ENCODE peak calls at places on chromosomes 12 and 14, in nine cellular contexts. One of them, this sample, is unnamed.
A peak's percentile ranks its signal among the peaks of the same experiment; 100 is the strongest.

GRCh38 chr14:33348510-33348909 is 409.8 kb downstream of the NPAS3 start:
- DNase-seq in adrenal gland: no peak
- DNase-seq in H4: no peak
- DNase-seq in stimulated activated CD4-positive, alpha-beta T cell treated with anti-CD3 and anti-CD28 coated beads, Interleukin-4, amount 100 ng/mL, for 48 hours: no peak
- DNase-seq in lung: no peak
- DNase-seq in nucleus accumbens: no peak
- DNase-seq in HTR-8/SVneo: no peak
- DNase-seq in HS-27A: no peak
- DNase-seq in mucosa of descending colon: no peak
- DNase-seq in this sample: no peak

GRCh38 chr14:100782516-100783320 is 43.2 kb upstream of the MEG3 start:
- DNase-seq in adrenal gland: peak; percentile 62
- DNase-seq in H4: no peak
- DNase-seq in stimulated activated CD4-positive, alpha-beta T cell treated with anti-CD3 and anti-CD28 coated beads, Interleukin-4, amount 100 ng/mL, for 48 hours: no peak
- DNase-seq in lung: no peak
- DNase-seq in nucleus accumbens: no peak
- DNase-seq in HTR-8/SVneo: no peak
- DNase-seq in HS-27A: no peak
- DNase-seq in mucosa of descending colon: no peak
- DNase-seq in this sample: no peak

GRCh38 chr12:34297126-34297789 is 275.0 kb downstream of the ALG10 start:
- DNase-seq in adrenal gland: no peak
- DNase-seq in H4: no peak
- DNase-seq in stimulated activated CD4-positive, alpha-beta T cell treated with anti-CD3 and anti-CD28 coated beads, Interleukin-4, amount 100 ng/mL, for 48 hours: no peak
- DNase-seq in lung: no peak
- DNase-seq in nucleus accumbens: no peak
- DNase-seq in HTR-8/SVneo: no peak
- DNase-seq in HS-27A: no peak
- DNase-seq in mucosa of descending colon: peak; percentile 10
- DNase-seq in this sample: no peak

GRCh38 chr14:72653026-72653425 is 240.9 kb downstream of the DPF3 start:
- DNase-seq in adrenal gland: no peak
- DNase-seq in H4: no peak
- DNase-seq in stimulated activated CD4-positive, alpha-beta T cell treated with anti-CD3 and anti-CD28 coated beads, Interleukin-4, amount 100 ng/mL, for 48 hours: no peak
- DNase-seq in lung: no peak
- DNase-seq in nucleus accumbens: no peak
- DNase-seq in HTR-8/SVneo: no peak
- DNase-seq in HS-27A: no peak
- DNase-seq in mucosa of descending colon: no peak
- DNase-seq in this sample: no peak

GRCh38 chr12:51898506-51898905 is 8.8 kb upstream of the ACVRL1 start:
- DNase-seq in adrenal gland: no peak
- DNase-seq in H4: no peak
- DNase-seq in stimulated activated CD4-positive, alpha-beta T cell treated with anti-CD3 and anti-CD28 coated beads, Interleukin-4, amount 100 ng/mL, for 48 hours: no peak
- DNase-seq in lung: no peak
- DNase-seq in nucleus accumbens: no peak
- DNase-seq in HTR-8/SVneo: no peak
- DNase-seq in HS-27A: no peak
- DNase-seq in mucosa of descending colon: no peak
- DNase-seq in this sample: no peak

GRCh38 chr14:23941230-23941629 is 12.3 kb upstream of the DHRS4 start:
- DNase-seq in adrenal gland: no peak
- DNase-seq in H4: no peak
- DNase-seq in stimulated activated CD4-positive, alpha-beta T cell treated with anti-CD3 and anti-CD28 coated beads, Interleukin-4, amount 100 ng/mL, for 48 hours: no peak
- DNase-seq in lung: no peak
- DNase-seq in nucleus accumbens: no peak
- DNase-seq in HTR-8/SVneo: no peak
- DNase-seq in HS-27A: no peak
- DNase-seq in mucosa of descending colon: no peak
- DNase-seq in this sample: no peak

GRCh38 chr14:89214221-89214965 is 202.6 kb downstream of the FOXN3 start:
- DNase-seq in adrenal gland: peak; percentile 60
- DNase-seq in H4: no peak
- DNase-seq in stimulated activated CD4-positive, alpha-beta T cell treated with anti-CD3 and anti-CD28 coated beads, Interleukin-4, amount 100 ng/mL, for 48 hours: no peak
- DNase-seq in lung: peak; percentile 91
- DNase-seq in nucleus accumbens: peak; percentile 16
- DNase-seq in HTR-8/SVneo: no peak
- DNase-seq in HS-27A: no peak
- DNase-seq in mucosa of descending colon: peak; percentile 66
- DNase-seq in this sample: no peak

GRCh38 chr12:26188132-26188531 is 7.2 kb upstream of the SSPN start:
- DNase-seq in adrenal gland: no peak
- DNase-seq in H4: no peak
- DNase-seq in stimulated activated CD4-positive, alpha-beta T cell treated with anti-CD3 and anti-CD28 coated beads, Interleukin-4, amount 100 ng/mL, for 48 hours: no peak
- DNase-seq in lung: no peak
- DNase-seq in nucleus accumbens: no peak
- DNase-seq in HTR-8/SVneo: no peak
- DNase-seq in HS-27A: no peak
- DNase-seq in mucosa of descending colon: no peak
- DNase-seq in this sample: no peak

GRCh38 chr12:28535216-28535615 is 345.0 kb downstream of the CCDC91 start:
- DNase-seq in adrenal gland: no peak
- DNase-seq in H4: no peak
- DNase-seq in stimulated activated CD4-positive, alpha-beta T cell treated with anti-CD3 and anti-CD28 coated beads, Interleukin-4, amount 100 ng/mL, for 48 hours: no peak
- DNase-seq in lung: no peak
- DNase-seq in nucleus accumbens: no peak
- DNase-seq in HTR-8/SVneo: peak; percentile 33
- DNase-seq in HS-27A: peak; percentile 74
- DNase-seq in mucosa of descending colon: no peak
- DNase-seq in this sample: no peak

GRCh38 chr14:96598332-96598928 is 96.2 kb downstream of the PAPOLA start:
- DNase-seq in adrenal gland: no peak
- DNase-seq in H4: no peak
- DNase-seq in stimulated activated CD4-positive, alpha-beta T cell treated with anti-CD3 and anti-CD28 coated beads, Interleukin-4, amount 100 ng/mL, for 48 hours: no peak
- DNase-seq in lung: no peak
- DNase-seq in nucleus accumbens: no peak
- DNase-seq in HTR-8/SVneo: no peak
- DNase-seq in HS-27A: no peak
- DNase-seq in mucosa of descending colon: no peak
- DNase-seq in this sample: no peak

GRCh38 chr14:36394593-36394992 is 74.2 kb upstream of the MBIP start:
- DNase-seq in adrenal gland: no peak
- DNase-seq in H4: no peak
- DNase-seq in stimulated activated CD4-positive, alpha-beta T cell treated with anti-CD3 and anti-CD28 coated beads, Interleukin-4, amount 100 ng/mL, for 48 hours: no peak
- DNase-seq in lung: no peak
- DNase-seq in nucleus accumbens: no peak
- DNase-seq in HTR-8/SVneo: no peak
- DNase-seq in HS-27A: no peak
- DNase-seq in mucosa of descending colon: no peak
- DNase-seq in this sample: no peak